ENCODE peak calls at places on chromosomes 5 and 9, in four cellular contexts. M, I, P and C are unnamed samples.

GRCh38 chr5:37900692-37901091 is 60.9 kb upstream of the GDNF start:
- DNase-seq in P (no peak), M (peak; percentile 63), I (peak; percentile 42), C (peak; percentile 53)

GRCh38 chr5:90096415-90097081 is 313.0 kb downstream of the CETN3 start:
- DNase-seq in P (no peak), M (peak; percentile 87), I (no peak), C (peak; percentile 52)

GRCh38 chr9:106753155-106753671 is 109.8 kb upstream of the ZNF462 start:
- DNase-seq in P (no peak), M (peak; percentile 8), I (no peak), C (peak; percentile 7)

GRCh38 chr9:124771867-124772621 is 933 bp upstream of the NR6A1 start:
- DNase-seq in M (peak; percentile 91), I (peak; percentile 88), P (peak; percentile 95), C (peak; percentile 68)

GRCh38 chr5:179820483-179821297 is at the start of gene SQSTM1:
- DNase-seq in M (peak; percentile 79), I (peak; percentile 73), P (peak; percentile 88), C (peak; percentile 74)

GRCh38 chr5:76472338-76473336 is 69.6 kb downstream of the IQGAP2 start:
- DNase-seq in I (no peak), P (no peak), M (no peak), C (no peak)

GRCh38 chr5:36360311-36360710 is 58.6 kb upstream of the RANBP3L start:
- DNase-seq in I (no peak), M (no peak), P (no peak), C (no peak)

GRCh38 chr9:120366646-120367019 is 213.3 kb downstream of the CDK5RAP2 start:
- DNase-seq in P (no peak), M (peak; percentile 95), I (peak; percentile 70), C (peak; percentile 91)

GRCh38 chr9:33430942-33431341 is 16.5 kb downstream of the AQP3 start:
- DNase-seq in P (no peak), I (no peak), M (no peak), C (no peak)

GRCh38 chr9:129414377-129415021 is 206.4 kb downstream of the C9orf50 start:
- DNase-seq in I (no peak), P (no peak), M (no peak), C (peak; percentile 63)

GRCh38 chr9:15272377-15272928 is 34.6 kb downstream of the TTC39B start:
- DNase-seq in I (no peak), M (no peak), P (no peak), C (no peak)

GRCh38 chr5:154077692-154078091 is 38.9 kb downstream of the MFAP3 start:
- DNase-seq in M (no peak), I (no peak), P (no peak), C (peak; percentile 31)

GRCh38 chr5:89615839-89616518 is 733.0 kb upstream of the MEF2C start:
- DNase-seq in P (no peak), I (no peak), M (no peak), C (no peak)

GRCh38 chr9:126327750-126328120 is 1.1 kb downstream of the MVB12B start:
- DNase-seq in P (no peak), I (no peak), M (peak; percentile 29), C (no peak)

GRCh38 chr5:110900829-110901228 is 162.0 kb downstream of the SLC25A46 start:
- DNase-seq in P (no peak), M (no peak), I (no peak), C (peak; percentile 98)

GRCh38 chr5:128083811-128084227 is 253 bp downstream of the SLC12A2 start:
- DNase-seq in P (peak; percentile 81), I (peak; percentile 65), M (peak; percentile 71), C (peak; percentile 52)

GRCh38 chr9:4344946-4345345 is 45.1 kb upstream of the GLIS3 start:
- DNase-seq in M (peak; percentile 53), I (no peak), P (no peak), C (no peak)

GRCh38 chr5:137735531-137736284 is at the start of gene KLHL3:
- DNase-seq in P (peak; percentile 87), M (peak; percentile 96), I (peak; percentile 95), C (peak; percentile 66)

GRCh38 chr9:3908731-3909130 is 382.9 kb upstream of the RFX3 start:
- DNase-seq in I (no peak), P (no peak), M (no peak), C (no peak)

GRCh38 chr5:36657563-36657995 is 51.2 kb downstream of the SLC1A3 start:
- DNase-seq in P (no peak), I (no peak), M (no peak), C (peak; percentile 99)

GRCh38 chr9:118170032-118170955 is 466.1 kb downstream of the TLR4 start:
- DNase-seq in P (peak; percentile 60), M (peak; percentile 80), I (peak; percentile 74), C (no peak)

GRCh38 chr5:151204051-151204450 is 19.8 kb downstream of the CCDC69 start:
- DNase-seq in I (no peak), M (no peak), P (no peak), C (no peak)
- H4K5ac ChIP-seq in I (no peak overlapping the region), M (no peak overlapping the region), P (no peak overlapping the region), C (no peak overlapping the region)

GRCh38 chr9:84620338-84620737 is 49.2 kb upstream of the NTRK2 start:
- DNase-seq in P (no peak), M (no peak), I (no peak), C (no peak)
- H4K5ac ChIP-seq in P (no peak overlapping the region), M (no peak overlapping the region), I (no peak overlapping the region), C (no peak overlapping the region)

GRCh38 chr5:14063117-14063516 is 80.0 kb upstream of the TRIO start:
- DNase-seq in I (no peak), P (no peak), M (no peak), C (peak; percentile 43)

GRCh38 chr5:14062178-14062577 is 81.0 kb upstream of the TRIO start:
- DNase-seq in M (no peak), I (no peak), P (no peak), C (no peak)

GRCh38 chr5:14061106-14061505 is 82.0 kb upstream of the TRIO start:
- DNase-seq in I (peak; percentile 38), P (no peak), M (peak; percentile 47), C (no peak)

GRCh38 chr5:14064841-14065240 is 78.3 kb upstream of the TRIO start:
- DNase-seq in P (no peak), M (no peak), I (no peak), C (peak; percentile 67)

DNA sequence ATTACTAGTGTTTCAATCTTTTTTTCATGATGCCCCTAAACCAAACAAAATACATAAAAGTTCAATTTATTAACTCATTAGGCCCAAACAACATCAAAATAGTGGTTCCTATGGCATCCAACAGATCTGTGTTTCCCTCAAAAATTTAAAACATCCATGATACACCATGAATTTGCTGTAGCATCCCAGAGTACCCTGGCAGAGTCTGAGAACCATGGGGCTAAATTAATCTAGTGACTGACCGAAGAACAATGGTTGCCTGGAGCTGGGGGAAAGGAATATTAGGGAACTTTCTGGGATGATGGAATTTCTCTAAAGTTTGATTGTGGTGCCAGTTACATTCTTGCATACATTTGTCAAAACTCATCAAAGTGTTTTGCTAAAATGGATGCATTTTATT is 79.5 kb upstream of the TRIO start:
- DNase-seq in I (no peak), P (no peak), M (no peak), C (no peak)
- H4K5ac ChIP-seq in I (no peak overlapping the region), P (no peak overlapping the region), M (no peak overlapping the region), C (peak overlapping the region; percentile 85)

DNA sequence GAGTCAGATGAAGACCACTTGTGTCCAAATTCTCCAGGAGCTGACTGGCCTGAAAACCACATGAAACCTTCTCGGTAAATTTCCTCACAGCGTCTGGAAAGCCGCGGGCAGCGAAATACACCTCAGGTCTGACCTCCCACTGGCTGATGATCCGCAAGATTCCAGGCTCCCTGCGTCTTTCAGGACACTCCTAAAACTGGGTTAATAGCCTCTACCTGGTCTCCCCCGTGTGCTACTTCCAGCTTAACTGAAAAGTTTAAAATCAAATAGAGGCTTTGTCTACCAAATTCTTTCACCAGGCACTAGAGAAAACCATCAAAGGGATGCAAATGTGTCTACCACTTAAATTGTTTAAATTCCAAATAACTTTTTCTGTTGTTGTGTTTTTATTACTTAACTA is 312.6 kb downstream of the DRD1 start:
- DNase-seq in M (peak; percentile 74), I (peak; percentile 56), P (peak; percentile 54), C (no peak)
- H4K5ac ChIP-seq in M (no peak overlapping the region), I (no peak overlapping the region), P (no peak overlapping the region), C (no peak overlapping the region)

GRCh38 chr9:99114846-99115500 is 10.1 kb downstream of the TGFBR1 start:
- DNase-seq in M (no peak), I (no peak), P (no peak), C (no peak)
- H4K5ac ChIP-seq in M (no peak overlapping the region), I (no peak overlapping the region), P (no peak overlapping the region), C (no peak overlapping the region)

GRCh38 chr9:82531795-82532194 is 531.1 kb downstream of the RASEF start:
- DNase-seq in P (no peak), M (peak; percentile 35), I (no peak), C (no peak)
- H4K5ac ChIP-seq in P (no peak overlapping the region), M (no peak overlapping the region), I (no peak overlapping the region), C (no peak overlapping the region)